ENCODE peak calls at places on chromosomes 7 and 10, in six cellular contexts. Y, F, P, S, O and X are unnamed samples.
A peak's percentile ranks its signal among the peaks of the same experiment; 100 is the strongest.

GRCh38 chr7:139095194-139095659 is 14.3 kb downstream of the ZC3HAV1 start:
- DNase-seq in Y (peak; percentile 44), F (no peak), P (peak; percentile 50), S (no peak), O (no peak), X (peak; percentile 91)

GRCh38 chr10:80460399-80461207 is 6.5 kb downstream of the TSPAN14 start:
- DNase-seq in Y (peak; percentile 96), F (peak; percentile 56), P (peak; percentile 87), S (no peak), O (peak; percentile 63), X (no peak)

GRCh38 chr7:7228472-7228871 is 46.1 kb downstream of the C1GALT1 start:
- DNase-seq in Y (no peak), F (no peak), P (no peak), S (no peak), O (peak; percentile 41), X (no peak)

GRCh38 chr10:80413152-80413996 is 5.0 kb downstream of the PRXL2A start:
- DNase-seq in Y (peak; percentile 16), F (no peak), P (no peak), S (no peak), O (peak; percentile 44), X (no peak)

GRCh38 chr10:24209421-24209770 is 458 bp downstream of the KIAA1217 start:
- DNase-seq in Y (peak; percentile 22), F (peak; percentile 41), P (no peak), S (no peak), O (peak; percentile 44), X (no peak)

GRCh38 chr7:197413-198335 is 5.3 kb downstream of the FAM20C start:
- DNase-seq in Y (no peak), F (no peak), P (no peak), S (no peak), O (no peak), X (no peak)

GRCh38 chr7:103094102-103094501 is 19.2 kb downstream of the ARMC10 start:
- DNase-seq in Y (no peak), F (no peak), P (no peak), S (no peak), O (no peak), X (no peak)

GRCh38 chr7:35593896-35594295 is 101.0 kb downstream of the HERPUD2 start:
- DNase-seq in Y (no peak), F (no peak), P (no peak), S (no peak), O (no peak), X (no peak)

GRCh38 chr10:104622598-104623209 is 18.4 kb upstream of the SORCS3 start:
- DNase-seq in Y (peak; percentile 9), F (no peak), P (no peak), S (no peak), O (no peak), X (no peak)

GRCh38 chr10:97435211-97435610 is 9.2 kb downstream of the PGAM1 start:
- DNase-seq in Y (no peak), F (no peak), P (no peak), S (no peak), O (no peak), X (no peak)

GRCh38 chr7:103689262-103689661 is 243.3 kb upstream of the SLC26A5 start:
- DNase-seq in Y (no peak), F (no peak), P (no peak), S (no peak), O (peak; percentile 46), X (no peak)

GRCh38 chr10:1169981-1170866 is 114.0 kb downstream of the WDR37 start:
- DNase-seq in Y (no peak), F (no peak), P (no peak), S (no peak), O (no peak), X (peak; percentile 27)

GRCh38 chr7:149783386-149784250 is 10.2 kb upstream of the ZNF467 start:
- DNase-seq in Y (no peak), F (no peak), P (no peak), S (no peak), O (no peak), X (no peak)

DNA sequence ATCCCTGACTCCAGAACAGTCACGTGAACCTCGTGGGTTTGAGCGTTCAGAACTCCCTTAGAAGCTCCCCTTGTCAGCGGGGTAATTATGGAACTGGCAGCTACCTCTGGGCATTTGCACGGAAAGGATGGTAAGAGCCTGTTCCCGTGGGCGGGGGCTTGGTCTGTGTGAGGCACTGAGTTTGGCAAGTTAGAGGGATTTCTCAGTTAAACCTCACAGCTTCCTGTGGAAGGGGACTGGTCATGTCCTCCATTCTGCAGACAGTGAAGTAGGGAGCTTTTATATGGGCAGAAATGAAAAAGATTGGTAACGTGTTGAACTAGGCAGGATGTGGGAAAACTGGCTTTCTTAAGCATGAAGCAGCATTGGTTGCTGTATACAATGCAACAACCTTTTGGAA is 16.0 kb downstream of the PALD1 start:
- DNase-seq in Y (no peak), F (no peak), P (no peak), S (no peak), O (no peak), X (no peak)
- H3K4me1 ChIP-seq in Y (no peaks in the 10 kb centered on the region), F (peaks cover 13% of the 10 kb centered on the region), P (peaks cover 3% of the 10 kb centered on the region), S (no peaks in the 10 kb centered on the region), O (no peaks in the 10 kb centered on the region), X (peaks cover 100% of the 10 kb centered on the region)

DNA sequence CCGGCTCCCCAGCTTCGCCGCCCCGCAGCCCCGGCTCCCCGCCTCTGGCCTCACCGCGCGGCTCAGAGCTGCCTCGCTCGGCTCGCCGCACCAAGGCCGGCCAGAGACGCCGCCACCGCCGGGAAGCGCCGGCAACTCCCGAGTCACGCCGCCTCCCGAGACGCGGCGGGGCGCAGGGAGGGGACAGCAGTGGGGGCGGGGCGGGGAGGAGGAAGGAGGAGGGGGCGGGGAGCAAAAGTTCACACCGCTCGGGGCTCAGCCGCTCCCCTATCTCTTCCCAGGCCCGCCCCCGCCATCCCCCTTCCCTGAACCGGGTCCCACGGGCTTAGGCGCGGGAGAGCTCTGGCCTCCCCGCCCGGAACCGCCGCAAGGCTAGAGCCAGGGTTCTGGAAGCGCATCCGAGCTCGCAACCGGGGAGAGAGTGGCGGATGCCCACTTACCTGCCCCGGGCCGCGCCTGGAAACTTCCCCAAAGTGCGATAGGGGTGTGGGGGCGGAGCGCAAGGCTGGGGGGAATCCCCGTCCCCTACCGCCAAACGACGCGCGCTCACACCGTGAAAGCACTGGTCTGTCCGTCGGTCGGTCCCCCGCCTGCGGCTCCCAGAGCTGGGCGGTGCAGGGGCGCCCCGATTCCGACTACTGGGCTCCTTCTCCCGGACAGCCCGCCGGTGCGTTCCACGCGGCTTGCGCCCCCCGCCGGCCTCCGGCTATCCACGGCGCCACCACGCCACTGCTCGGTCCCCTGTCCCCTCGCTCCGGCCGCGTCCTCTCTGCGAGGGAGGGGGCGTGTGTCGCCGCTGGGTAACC is 925 bp downstream of the CHST15 start:
- DNase-seq in Y (peak; percentile 58), F (peak; percentile 63), P (peak; percentile 77), S (peak; percentile 42), O (no peak), X (peak; percentile 96)
- TF ChIP-seq POLR2A in Y (peak; percentile 65), F (no peak), P (peak; percentile 25), S (no peak), O (no peak), X (peak; percentile 34)

GRCh38 chr7:26196305-26196704 is 4.2 kb downstream of the HNRNPA2B1 start:
- DNase-seq in Y (no peak), F (no peak), P (no peak), S (no peak), O (no peak), X (no peak)
- H3K4me1 ChIP-seq in Y (peaks cover 61% of the 10 kb centered on the region), F (peaks cover 67% of the 10 kb centered on the region), P (peaks cover 60% of the 10 kb centered on the region), S (peaks cover 13% of the 10 kb centered on the region), O (peaks cover 5% of the 10 kb centered on the region), X (peaks cover 66% of the 10 kb centered on the region)

GRCh38 chr10:119209736-119210355 is 2.5 kb downstream of the GRK5 start:
- DNase-seq in Y (no peak), F (no peak), P (no peak), S (no peak), O (peak; percentile 37), X (no peak)

GRCh38 chr10:119207713-119208552 is 562 bp downstream of the GRK5 start:
- DNase-seq in Y (peak; percentile 24), F (peak; percentile 54), P (peak; percentile 28), S (peak; percentile 52), O (peak; percentile 62), X (peak; percentile 93)

GRCh38 chr10:119210633-119211032 is 3.3 kb downstream of the GRK5 start:
- DNase-seq in Y (no peak), F (no peak), P (no peak), S (no peak), O (no peak), X (no peak)

GRCh38 chr10:119208553-119208940 is 1.2 kb downstream of the GRK5 start:
- DNase-seq in Y (no peak), F (no peak), P (no peak), S (no peak), O (no peak), X (no peak)

DNA sequence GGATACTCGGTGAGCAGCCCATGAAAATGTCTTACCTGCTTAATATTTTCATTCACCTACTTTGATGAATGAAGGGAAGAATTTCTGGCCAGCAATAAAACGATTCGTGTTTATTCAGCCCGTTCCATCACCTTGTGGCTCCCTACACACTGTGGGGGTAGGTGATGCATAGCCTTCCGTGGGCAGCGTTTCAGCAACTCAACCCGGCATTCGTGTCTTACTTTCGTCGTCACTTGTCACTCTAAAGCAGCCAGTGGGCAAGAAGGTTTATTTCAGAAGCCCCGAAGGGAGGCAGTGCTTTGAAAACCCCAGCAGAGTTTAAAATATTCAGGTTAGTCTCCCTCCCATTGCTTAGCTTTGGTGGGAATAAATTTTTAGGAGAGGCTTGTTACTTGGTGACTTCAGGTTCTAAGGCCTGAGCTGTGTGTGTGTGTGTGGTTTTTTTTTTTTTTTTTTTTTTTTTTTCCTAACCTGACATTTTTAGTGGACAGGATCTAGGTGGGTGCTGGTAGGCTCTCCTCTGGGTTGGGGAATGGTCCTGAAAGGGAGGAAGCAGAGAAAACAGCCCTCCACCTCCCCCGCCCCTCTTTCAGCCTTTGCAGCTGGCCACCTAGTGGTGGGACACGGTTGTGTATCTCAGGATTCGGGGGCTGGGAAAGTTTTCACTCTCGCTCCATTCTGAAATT is 1.8 kb downstream of the GRK5 start:
- DNase-seq in Y (peak; percentile 46), F (peak; percentile 62), P (peak; percentile 60), S (peak; percentile 64), O (peak; percentile 80), X (peak; percentile 85)
- TF ChIP-seq POLR2A in Y (no peak), F (no peak), P (no peak), S (no peak), O (no peak), X (no peak)

GRCh38 chr10:44893604-44894468 is 17.3 kb upstream of the TMEM72 start:
- DNase-seq in Y (no peak), F (no peak), P (no peak), S (no peak), O (no peak), X (no peak)
- H3K4me1 ChIP-seq in Y (peaks cover 4% of the 10 kb centered on the region), F (no peaks in the 10 kb centered on the region), P (peaks cover 22% of the 10 kb centered on the region), S (no peaks in the 10 kb centered on the region), O (no peaks in the 10 kb centered on the region), X (no peaks in the 10 kb centered on the region)

GRCh38 chr7:92179393-92179924 is 517 bp upstream of the LRRD1 start:
- DNase-seq in Y (peak; percentile 5), F (no peak), P (no peak), S (no peak), O (peak; percentile 1), X (no peak)

GRCh38 chr7:92177362-92177761 is 1.6 kb downstream of the LRRD1 start:
- DNase-seq in Y (no peak), F (no peak), P (no peak), S (no peak), O (peak; percentile 70), X (no peak)

DNA sequence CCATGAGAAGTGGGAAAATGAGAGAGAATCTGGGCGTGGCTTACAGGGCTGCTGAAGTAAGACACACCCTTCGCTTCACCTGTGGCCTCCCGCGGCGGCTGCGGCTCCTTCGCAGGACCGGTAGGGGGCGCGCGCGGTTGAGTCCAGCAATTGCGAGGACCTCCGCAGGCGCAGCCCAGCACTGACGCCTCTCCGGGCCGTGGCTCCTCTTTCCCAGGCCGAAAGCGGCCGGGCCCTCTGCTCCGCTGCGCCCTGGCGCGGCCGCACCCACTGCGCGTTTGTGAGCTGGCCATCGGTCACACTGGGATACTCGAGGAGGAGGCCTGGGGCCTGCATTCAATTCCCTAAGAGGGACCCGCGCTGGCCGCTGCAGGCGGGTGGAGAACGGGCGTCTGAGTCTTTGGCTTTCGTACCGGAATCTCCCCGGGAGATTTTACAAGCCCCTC is at the start of gene LRRD1:
- DNase-seq in Y (peak; percentile 95), F (peak; percentile 87), P (peak; percentile 94), S (peak; percentile 81), O (peak; percentile 73), X (peak; percentile 97)
- TF ChIP-seq POLR2A in Y (peak; percentile 81), F (peak; percentile 45), P (no peak), S (no peak), O (no peak), X (no peak)